ENCODE peak calls at places on chromosomes 13 and 19, in eight cellular contexts. L, H, Q, N, G, Y, B and S are unnamed samples.

GRCh38 chr19:11018179-11018578 is 57.3 kb downstream of the SMARCA4 start:
- DNase-seq in N (no peak), Q (no peak), B (no peak), L (no peak), H (no peak), G (no peak), Y (peak; percentile 53), S (no peak)

GRCh38 chr13:109746364-109746763 is 40.0 kb downstream of the IRS2 start:
- DNase-seq in Y (no peak), N (no peak), H (no peak), Q (no peak), B (no peak), G (no peak), L (no peak), S (no peak)

GRCh38 chr19:19628499-19629134 is 597 bp upstream of the LPAR2 start:
- DNase-seq in N (no peak), G (no peak), Y (peak; percentile 90), L (no peak), B (no peak), Q (peak; percentile 79), H (peak; percentile 43), S (peak; percentile 82)

GRCh38 chr19:15562861-15563260 is 52.2 kb upstream of the CYP4F8 start:
- DNase-seq in G (no peak), L (no peak), H (no peak), Q (no peak), B (no peak), N (no peak), Y (peak; percentile 26), S (no peak)

GRCh38 chr19:23542562-23542961 is 144.4 kb downstream of the ZNF675 start:
- DNase-seq in G (no peak), L (no peak), H (no peak), N (no peak), B (no peak), Y (peak; percentile 54), Q (no peak), S (no peak)

GRCh38 chr19:17137417-17137816 is 61.8 kb downstream of the MYO9B start:
- DNase-seq in Y (no peak), B (no peak), Q (no peak), L (no peak), H (peak; percentile 54), G (no peak), N (no peak), S (peak; percentile 74)

GRCh38 chr19:41753159-41753558 is 2.2 kb upstream of the CEACAM6 start:
- DNase-seq in H (peak; percentile 72), N (peak; percentile 69), Y (peak; percentile 31), Q (peak; percentile 14), B (no peak), G (no peak), L (peak; percentile 7), S (peak; percentile 88)

GRCh38 chr19:7869910-7870511 is 4.2 kb downstream of the PRR36 start:
- DNase-seq in L (no peak), Y (peak; percentile 41), H (no peak), N (no peak), B (no peak), Q (peak; percentile 81), G (no peak), S (peak; percentile 79)

GRCh38 chr13:21338651-21339278 is 120.3 kb downstream of the ZDHHC20 start:
- DNase-seq in H (no peak), G (no peak), Q (no peak), N (no peak), L (no peak), B (no peak), Y (no peak), S (no peak)

GRCh38 chr19:46076951-46077814 is 36.4 kb upstream of the IGFL4 start:
- DNase-seq in N (no peak), Q (peak; percentile 88), L (peak; percentile 26), Y (peak; percentile 69), B (peak; percentile 12), H (no peak), G (no peak), S (no peak)

GRCh38 chr19:49696865-49697264 is 5.9 kb downstream of the CPT1C start:
- DNase-seq in H (no peak), Q (no peak), Y (no peak), G (no peak), N (no peak), B (no peak), L (no peak), S (no peak)

GRCh38 chr19:50204811-50205675 is 1.6 kb downstream of the MYH14 start:
- DNase-seq in H (peak; percentile 83), B (peak; percentile 47), Q (peak; percentile 72), Y (no peak), G (no peak), L (no peak), N (no peak), S (peak; percentile 95)

GRCh38 chr13:107006646-107007045 is 438.7 kb upstream of the ARGLU1 start:
- DNase-seq in H (no peak), N (no peak), Q (no peak), Y (no peak), B (no peak), L (no peak), G (no peak), S (no peak)

DNA sequence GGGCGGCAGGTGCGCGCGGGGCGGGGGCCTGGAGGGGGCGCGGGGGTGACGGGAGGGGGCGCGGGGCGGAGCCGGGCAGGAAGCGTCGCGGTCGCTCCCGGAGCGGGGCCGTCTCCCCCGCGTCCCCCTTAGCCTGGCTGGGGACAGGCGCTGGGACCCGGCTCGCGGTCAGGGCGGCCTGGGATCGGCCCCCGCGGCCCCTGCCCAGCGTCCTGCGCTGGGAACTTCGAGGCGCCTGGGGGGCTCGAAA is 74.7 kb upstream of the MCF2L start:
- DNase-seq in N (no peak), Q (no peak), L (no peak), G (no peak), H (no peak), B (no peak), Y (no peak), S (no peak)
- H3K27ac ChIP-seq in N (no peak overlapping the region), Q (no peak overlapping the region), L (no peak overlapping the region), G (no peak overlapping the region), H (no peak overlapping the region), B (no peak overlapping the region), Y (no peak overlapping the region), S (no peak overlapping the region)

GRCh38 chr13:88895261-88895941 is 1224.2 kb downstream of the SLITRK5 start:
- DNase-seq in H (no peak), L (no peak), B (no peak), Q (no peak), Y (no peak), G (no peak), N (no peak), S (no peak)

GRCh38 chr13:88896466-88896865 is 1225.3 kb downstream of the SLITRK5 start:
- DNase-seq in N (no peak), Q (no peak), H (no peak), G (no peak), B (no peak), L (no peak), Y (no peak), S (no peak)
- H3K4me3 ChIP-seq in N (no peak overlapping the region), Q (no peak overlapping the region), H (no peak overlapping the region), G (no peak overlapping the region), B (no peak overlapping the region), L (no peak overlapping the region), Y (no peak overlapping the region), S (no peak overlapping the region)

GRCh38 chr19:38470788-38471480 is 37.4 kb downstream of the RYR1 start:
- DNase-seq in H (no peak), B (no peak), Y (no peak), N (no peak), Q (no peak), L (no peak), G (no peak), S (no peak)
- H3K27ac ChIP-seq in H (no peak overlapping the region), B (no peak overlapping the region), Y (no peak overlapping the region), N (no peak overlapping the region), Q (no peak overlapping the region), L (no peak overlapping the region), G (no peak overlapping the region), S (no peak overlapping the region)

GRCh38 chr19:52789440-52789839 is 2.8 kb upstream of the ZNF600 start:
- DNase-seq in B (no peak), Y (no peak), H (no peak), N (no peak), Q (no peak), G (no peak), L (no peak), S (no peak)

GRCh38 chr19:52786078-52786463 is 520 bp downstream of the ZNF600 start:
- DNase-seq in L (no peak), H (no peak), N (no peak), Q (no peak), B (peak; percentile 9), G (no peak), Y (peak; percentile 30), S (peak; percentile 65)

GRCh38 chr19:52785506-52785905 is 1.1 kb downstream of the ZNF600 start:
- DNase-seq in B (no peak), N (no peak), L (no peak), G (no peak), Y (no peak), H (no peak), Q (no peak), S (peak; percentile 3)
- H3K4me3 ChIP-seq in B (no peak overlapping the region), N (no peak overlapping the region), L (no peak overlapping the region), G (peak overlapping the region; percentile 97), Y (peak overlapping the region; percentile 77), H (no peak overlapping the region), Q (no peak overlapping the region), S (peak overlapping the region; percentile 71)

GRCh38 chr19:44344255-44344654 is 12.2 kb downstream of the ZNF112 start:
- DNase-seq in Y (no peak), H (no peak), N (no peak), B (no peak), Q (no peak), L (no peak), G (no peak), S (no peak)
- H3K27ac ChIP-seq in Y (no peak overlapping the region), H (no peak overlapping the region), N (no peak overlapping the region), B (no peak overlapping the region), Q (no peak overlapping the region), L (no peak overlapping the region), G (no peak overlapping the region), S (no peak overlapping the region)

GRCh38 chr19:1503925-1504430 is 8.8 kb downstream of the ADAMTSL5 start:
- DNase-seq in G (no peak), Q (no peak), N (no peak), B (no peak), L (no peak), H (no peak), Y (no peak), S (no peak)
- H3K4me3 ChIP-seq in G (no peak overlapping the region), Q (no peak overlapping the region), N (no peak overlapping the region), B (no peak overlapping the region), L (no peak overlapping the region), H (no peak overlapping the region), Y (no peak overlapping the region), S (no peak overlapping the region)